ENCODE peak calls at places on chromosome 14, in eight cellular contexts. U, Y, B, C, L, N, F and P are unnamed samples.

GRCh38 chr14:32102152-32102787 is 25.2 kb downstream of the ARHGAP5 start:
- DNase-seq in U (no peak), Y (no peak), B (no peak), C (no peak), L (no peak), N (no peak), F (no peak), P (no peak)

GRCh38 chr14:91105673-91106072 is 8.2 kb upstream of the DGLUCY start:
- DNase-seq in U (no peak), Y (no peak), B (no peak), C (no peak), L (no peak), N (no peak), F (no peak), P (no peak)

GRCh38 chr14:22509036-22509709 is 79.9 kb downstream of the DAD1 start:
- DNase-seq in U (no peak), Y (no peak), B (no peak), C (no peak), L (no peak), N (no peak), F (no peak), P (no peak)

GRCh38 chr14:77002335-77002734 is 26.2 kb downstream of the IRF2BPL start:
- DNase-seq in U (no peak), Y (no peak), B (no peak), C (no peak), L (no peak), N (no peak), F (no peak), P (no peak)

GRCh38 chr14:93936245-93936644 is 9.1 kb downstream of the FAM181A start:
- DNase-seq in U (no peak), Y (peak), B (no peak), C (no peak), L (peak), N (no peak), F (no peak), P (peak)

GRCh38 chr14:87643005-87643404 is 350.0 kb downstream of the GALC start:
- DNase-seq in U (no peak), Y (peak), B (no peak), C (no peak), L (peak), N (no peak), F (no peak), P (peak)

GRCh38 chr14:101495284-101495683 is 66.0 kb upstream of the DIO3 start:
- DNase-seq in U (no peak), Y (no peak), B (no peak), C (no peak), L (no peak), N (no peak), F (no peak), P (no peak)

GRCh38 chr14:34025325-34026017 is 74.6 kb upstream of the EGLN3 start:
- DNase-seq in U (no peak), Y (no peak), B (no peak), C (no peak), L (no peak), N (no peak), F (no peak), P (no peak)

GRCh38 chr14:91568626-91569025 is 58.5 kb upstream of the PPP4R3A start:
- DNase-seq in U (no peak), Y (no peak), B (no peak), C (no peak), L (no peak), N (no peak), F (no peak), P (no peak)

GRCh38 chr14:97602438-97603117 is 805.4 kb downstream of the VRK1 start:
- DNase-seq in U (peak), Y (no peak), B (no peak), C (no peak), L (no peak), N (no peak), F (peak), P (no peak)

GRCh38 chr14:76500011-76500410 is 124.1 kb downstream of the ESRRB start:
- DNase-seq in U (no peak), Y (no peak), B (no peak), C (peak), L (peak), N (peak), F (no peak), P (no peak)

GRCh38 chr14:90301580-90302181 is 30.1 kb downstream of the NRDE2 start:
- DNase-seq in U (no peak), Y (peak), B (no peak), C (peak), L (peak), N (no peak), F (no peak), P (peak)

GRCh38 chr14:91866061-91866460 is 1.3 kb downstream of the TC2N start:
- DNase-seq in U (no peak), Y (no peak), B (no peak), C (peak), L (no peak), N (no peak), F (no peak), P (no peak)

GRCh38 chr14:69428289-69428998 is 30.0 kb downstream of the SLC39A9 start:
- DNase-seq in U (no peak), Y (no peak), B (no peak), C (no peak), L (no peak), N (no peak), F (no peak), P (no peak)

GRCh38 chr14:97930191-97930590 is 1133.0 kb downstream of the VRK1 start:
- DNase-seq in U (no peak), Y (no peak), B (no peak), C (no peak), L (no peak), N (no peak), F (no peak), P (no peak)

GRCh38 chr14:23428686-23429495 is 6.6 kb downstream of the MYH7 start:
- DNase-seq in U (no peak), Y (no peak), B (no peak), C (no peak), L (no peak), N (no peak), F (no peak), P (no peak)

GRCh38 chr14:100736269-100737180 is 9.8 kb downstream of the DLK1 start:
- DNase-seq in U (no peak), Y (no peak), B (no peak), C (no peak), L (no peak), N (no peak), F (no peak), P (no peak)

GRCh38 chr14:90632451-90632850 is 183.8 kb downstream of the TTC7B start:
- DNase-seq in U (no peak), Y (no peak), B (no peak), C (no peak), L (peak), N (no peak), F (no peak), P (no peak)

GRCh38 chr14:59354666-59355065 is 110.5 kb downstream of the GPR135 start:
- DNase-seq in U (no peak), Y (no peak), B (no peak), C (peak), L (no peak), N (peak), F (no peak), P (no peak)

GRCh38 chr14:106690333-106690891 is 1164.0 kb downstream of the TMEM121 start:
- DNase-seq in U (no peak), Y (no peak), B (no peak), C (no peak), L (no peak), N (no peak), F (no peak), P (no peak)

GRCh38 chr14:63710497-63710896 is 17.4 kb downstream of the SGPP1 start:
- DNase-seq in U (no peak), Y (no peak), B (no peak), C (no peak), L (no peak), N (no peak), F (no peak), P (no peak)

GRCh38 chr14:100591453-100592371 is 4.5 kb upstream of the BEGAIN start:
- DNase-seq in U (no peak), Y (no peak), B (peak), C (no peak), L (no peak), N (no peak), F (no peak), P (no peak)

GRCh38 chr14:22822619-22823551 is 6.8 kb upstream of the MRPL52 start:
- DNase-seq in U (peak), Y (no peak), B (peak), C (peak), L (peak), N (peak), F (peak), P (no peak)

GRCh38 chr14:75542585-75543091 is 20.4 kb downstream of the BATF start:
- DNase-seq in U (peak), Y (no peak), B (peak), C (peak), L (no peak), N (no peak), F (peak), P (no peak)

GRCh38 chr14:94345344-94346072 is 22.4 kb upstream of the SERPINA6 start:
- DNase-seq in U (no peak), Y (no peak), B (no peak), C (peak), L (no peak), N (peak), F (no peak), P (no peak)

GRCh38 chr14:90393966-90394365 is 2.9 kb upstream of the CALM1 start:
- DNase-seq in U (no peak), Y (no peak), B (no peak), C (no peak), L (no peak), N (no peak), F (no peak), P (no peak)

GRCh38 chr14:73759183-73759713 is 45.1 kb upstream of the PNMA1 start:
- DNase-seq in U (peak), Y (no peak), B (peak), C (peak), L (peak), N (no peak), F (peak), P (peak)

GRCh38 chr14:103522649-103523582 is at the start of gene CKB:
- DNase-seq in U (no peak), Y (peak), B (peak), C (peak), L (peak), N (no peak), F (no peak), P (peak)

GRCh38 chr14:65599375-65599774 is 186.8 kb downstream of the FUT8 start:
- DNase-seq in U (no peak), Y (no peak), B (no peak), C (peak), L (no peak), N (no peak), F (no peak), P (no peak)

GRCh38 chr14:84535491-84535890 is 994.5 kb upstream of the FLRT2 start:
- DNase-seq in U (no peak), Y (no peak), B (no peak), C (no peak), L (no peak), N (no peak), F (no peak), P (no peak)

GRCh38 chr14:53152627-53152908 is 555 bp downstream of the DDHD1 start:
- DNase-seq in U (no peak), Y (peak), B (no peak), C (peak), L (no peak), N (peak), F (no peak), P (no peak)

GRCh38 chr14:31893156-31893813 is 183.8 kb upstream of the ARHGAP5 start:
- DNase-seq in U (no peak), Y (no peak), B (no peak), C (no peak), L (no peak), N (no peak), F (no peak), P (no peak)

GRCh38 chr14:61257469-61258057 is 23.6 kb downstream of the TMEM30B start:
- DNase-seq in U (no peak), Y (peak), B (no peak), C (no peak), L (no peak), N (no peak), F (no peak), P (peak)

GRCh38 chr14:37973031-37973908 is 234.4 kb upstream of the SSTR1 start:
- DNase-seq in U (no peak), Y (no peak), B (no peak), C (peak), L (no peak), N (no peak), F (no peak), P (no peak)

GRCh38 chr14:22849212-22849819 is 12.9 kb downstream of the MMP14 start:
- DNase-seq in U (no peak), Y (no peak), B (peak), C (peak), L (no peak), N (no peak), F (no peak), P (no peak)

GRCh38 chr14:97402279-97402678 is 605.1 kb downstream of the VRK1 start:
- DNase-seq in U (no peak), Y (no peak), B (no peak), C (no peak), L (no peak), N (no peak), F (no peak), P (no peak)

GRCh38 chr14:34018125-34018524 is 67.3 kb upstream of the EGLN3 start:
- DNase-seq in U (no peak), Y (no peak), B (no peak), C (no peak), L (no peak), N (no peak), F (no peak), P (no peak)

GRCh38 chr14:103512701-103513611 is 9.7 kb downstream of the CKB start:
- DNase-seq in U (no peak), Y (peak), B (peak), C (peak), L (peak), N (peak), F (no peak), P (peak)

GRCh38 chr14:39268393-39268792 is 34.7 kb downstream of the MIA2 start:
- DNase-seq in U (no peak), Y (peak), B (no peak), C (no peak), L (no peak), N (no peak), F (no peak), P (peak)